ENCODE peak calls at places on chromosomes 7 and 10, in five cellular contexts. One of them, this sample, is unnamed.

GRCh38 chr10:69961864-69962745 is 90.5 kb upstream of the MACROH2A2 start:
- DNase-seq in H9: peak; percentile 28
- DNase-seq in GM23248: no peak
- DNase-seq in stimulated activated naive CD8-positive, alpha-beta T cell treated with anti-CD3 and anti-CD28 coated beads, Interleukin-15, Interleukin-2, amounts not matched to agents 100 U/mL and 50 U/mL, for 24 hours: no peak
- DNase-seq in stimulated activated CD4-positive, alpha-beta T cell treated with anti-CD3 and anti-CD28 coated beads, Interleukin-4, amount 100 ng/mL, for 4 hours: no peak
- DNase-seq in this sample: no peak

GRCh38 chr10:129466703-129467345 is at the start of gene MGMT:
- DNase-seq in H9: peak; percentile 94
- DNase-seq in GM23248: peak; percentile 94
- DNase-seq in stimulated activated naive CD8-positive, alpha-beta T cell treated with anti-CD3 and anti-CD28 coated beads, Interleukin-15, Interleukin-2, amounts not matched to agents 100 U/mL and 50 U/mL, for 24 hours: peak; percentile 99
- DNase-seq in stimulated activated CD4-positive, alpha-beta T cell treated with anti-CD3 and anti-CD28 coated beads, Interleukin-4, amount 100 ng/mL, for 4 hours: peak; percentile 100
- DNase-seq in this sample: peak; percentile 97

GRCh38 chr7:129889133-129889854 is 63.5 kb downstream of the UBE2H start:
- DNase-seq in H9: no peak
- DNase-seq in GM23248: no peak
- DNase-seq in stimulated activated naive CD8-positive, alpha-beta T cell treated with anti-CD3 and anti-CD28 coated beads, Interleukin-15, Interleukin-2, amounts not matched to agents 100 U/mL and 50 U/mL, for 24 hours: no peak
- DNase-seq in stimulated activated CD4-positive, alpha-beta T cell treated with anti-CD3 and anti-CD28 coated beads, Interleukin-4, amount 100 ng/mL, for 4 hours: no peak
- DNase-seq in this sample: no peak

GRCh38 chr10:130531312-130531711 is 395.1 kb downstream of the GLRX3 start:
- DNase-seq in H9: no peak
- DNase-seq in GM23248: no peak
- DNase-seq in stimulated activated naive CD8-positive, alpha-beta T cell treated with anti-CD3 and anti-CD28 coated beads, Interleukin-15, Interleukin-2, amounts not matched to agents 100 U/mL and 50 U/mL, for 24 hours: no peak
- DNase-seq in stimulated activated CD4-positive, alpha-beta T cell treated with anti-CD3 and anti-CD28 coated beads, Interleukin-4, amount 100 ng/mL, for 4 hours: no peak
- DNase-seq in this sample: no peak

GRCh38 chr7:101702362-101702850 is 73.3 kb upstream of the MYL10 start:
- DNase-seq in H9: peak; percentile 73
- DNase-seq in GM23248: peak; percentile 39
- DNase-seq in stimulated activated naive CD8-positive, alpha-beta T cell treated with anti-CD3 and anti-CD28 coated beads, Interleukin-15, Interleukin-2, amounts not matched to agents 100 U/mL and 50 U/mL, for 24 hours: no peak
- DNase-seq in stimulated activated CD4-positive, alpha-beta T cell treated with anti-CD3 and anti-CD28 coated beads, Interleukin-4, amount 100 ng/mL, for 4 hours: no peak
- DNase-seq in this sample: no peak

GRCh38 chr10:14356921-14357320 is 26.2 kb upstream of the FRMD4A start:
- DNase-seq in H9: no peak
- DNase-seq in GM23248: peak; percentile 6
- DNase-seq in stimulated activated naive CD8-positive, alpha-beta T cell treated with anti-CD3 and anti-CD28 coated beads, Interleukin-15, Interleukin-2, amounts not matched to agents 100 U/mL and 50 U/mL, for 24 hours: no peak
- DNase-seq in stimulated activated CD4-positive, alpha-beta T cell treated with anti-CD3 and anti-CD28 coated beads, Interleukin-4, amount 100 ng/mL, for 4 hours: no peak
- DNase-seq in this sample: no peak

GRCh38 chr7:7151285-7151684 is 31.1 kb upstream of the C1GALT1 start:
- DNase-seq in H9: no peak
- DNase-seq in GM23248: no peak
- DNase-seq in stimulated activated naive CD8-positive, alpha-beta T cell treated with anti-CD3 and anti-CD28 coated beads, Interleukin-15, Interleukin-2, amounts not matched to agents 100 U/mL and 50 U/mL, for 24 hours: no peak
- DNase-seq in stimulated activated CD4-positive, alpha-beta T cell treated with anti-CD3 and anti-CD28 coated beads, Interleukin-4, amount 100 ng/mL, for 4 hours: no peak
- DNase-seq in this sample: no peak

GRCh38 chr10:88831709-88832108 is 19.9 kb downstream of the ANKRD22 start:
- DNase-seq in H9: no peak
- DNase-seq in GM23248: no peak
- DNase-seq in stimulated activated naive CD8-positive, alpha-beta T cell treated with anti-CD3 and anti-CD28 coated beads, Interleukin-15, Interleukin-2, amounts not matched to agents 100 U/mL and 50 U/mL, for 24 hours: peak; percentile 29
- DNase-seq in stimulated activated CD4-positive, alpha-beta T cell treated with anti-CD3 and anti-CD28 coated beads, Interleukin-4, amount 100 ng/mL, for 4 hours: no peak
- DNase-seq in this sample: no peak

GRCh38 chr10:48684792-48685651 is at the start of gene WDFY4:
- DNase-seq in H9: no peak
- DNase-seq in GM23248: no peak
- DNase-seq in stimulated activated naive CD8-positive, alpha-beta T cell treated with anti-CD3 and anti-CD28 coated beads, Interleukin-15, Interleukin-2, amounts not matched to agents 100 U/mL and 50 U/mL, for 24 hours: peak; percentile 27
- DNase-seq in stimulated activated CD4-positive, alpha-beta T cell treated with anti-CD3 and anti-CD28 coated beads, Interleukin-4, amount 100 ng/mL, for 4 hours: no peak
- DNase-seq in this sample: peak; percentile 68

GRCh38 chr10:61866700-61867368 is 34.7 kb upstream of the ARID5B start:
- DNase-seq in H9: no peak
- DNase-seq in GM23248: no peak
- DNase-seq in stimulated activated naive CD8-positive, alpha-beta T cell treated with anti-CD3 and anti-CD28 coated beads, Interleukin-15, Interleukin-2, amounts not matched to agents 100 U/mL and 50 U/mL, for 24 hours: no peak
- DNase-seq in stimulated activated CD4-positive, alpha-beta T cell treated with anti-CD3 and anti-CD28 coated beads, Interleukin-4, amount 100 ng/mL, for 4 hours: no peak
- DNase-seq in this sample: no peak

GRCh38 chr10:126598009-126598408 is 72.5 kb downstream of the C10orf90 start:
- DNase-seq in H9: peak; percentile 74
- DNase-seq in GM23248: peak; percentile 67
- DNase-seq in stimulated activated naive CD8-positive, alpha-beta T cell treated with anti-CD3 and anti-CD28 coated beads, Interleukin-15, Interleukin-2, amounts not matched to agents 100 U/mL and 50 U/mL, for 24 hours: peak; percentile 12
- DNase-seq in stimulated activated CD4-positive, alpha-beta T cell treated with anti-CD3 and anti-CD28 coated beads, Interleukin-4, amount 100 ng/mL, for 4 hours: no peak
- DNase-seq in this sample: no peak